ENCODE peak calls at places on chromosome 16, in ten cellular contexts. P, N, M, X, U, S, H, Q, B and F are unnamed samples.

GRCh38 chr16:2211923-2212347 is 1.3 kb upstream of the BRICD5 start:
- DNase-seq in P (no peak), N (peak; percentile 45), M (no peak), X (no peak), U (no peak), S (no peak), H (no peak), Q (no peak), B (no peak), F (no peak)

GRCh38 chr16:8806272-8806983 is 8.8 kb downstream of the PMM2 start:
- DNase-seq in P (no peak), N (no peak), M (no peak), X (no peak), U (no peak), S (no peak), H (no peak), Q (no peak), B (no peak), F (no peak)

GRCh38 chr16:84597518-84598390 is 20.1 kb downstream of the COTL1 start:
- DNase-seq in P (no peak), N (no peak), M (no peak), X (no peak), U (no peak), S (no peak), H (no peak), Q (no peak), B (no peak), F (no peak)

GRCh38 chr16:50245417-50246298 is 20.7 kb upstream of the ADCY7 start:
- DNase-seq in P (peak; percentile 76), N (peak; percentile 35), M (no peak), X (peak; percentile 87), U (peak; percentile 68), S (peak; percentile 67), H (peak; percentile 42), Q (no peak), B (no peak), F (peak; percentile 95)

GRCh38 chr16:309476-309875 is 26.5 kb downstream of the PDIA2 start:
- DNase-seq in P (no peak), N (no peak), M (no peak), X (no peak), U (no peak), S (no peak), H (no peak), Q (no peak), B (no peak), F (no peak)

GRCh38 chr16:9191274-9191850 is 99.9 kb downstream of the HAPSTR1 start:
- DNase-seq in P (no peak), N (no peak), M (no peak), X (no peak), U (no peak), S (no peak), H (no peak), Q (no peak), B (no peak), F (no peak)

GRCh38 chr16:19113577-19114358 is at the start of gene ITPRIPL2:
- DNase-seq in P (peak; percentile 95), N (peak; percentile 81), M (peak; percentile 61), X (peak; percentile 80), U (peak; percentile 84), S (peak; percentile 26), H (peak; percentile 94), Q (peak; percentile 54), B (peak; percentile 69), F (peak; percentile 72)

GRCh38 chr16:15777533-15778203 is 79.2 kb downstream of the MYH11 start:
- DNase-seq in P (peak; percentile 53), N (peak; percentile 58), M (no peak), X (peak; percentile 19), U (no peak), S (peak; percentile 58), H (peak; percentile 74), Q (no peak), B (no peak), F (peak; percentile 49)

GRCh38 chr16:71351558-71351901 is 7.0 kb upstream of the CALB2 start:
- DNase-seq in P (peak; percentile 74), N (no peak), M (no peak), X (no peak), U (no peak), S (no peak), H (no peak), Q (no peak), B (no peak), F (no peak)

GRCh38 chr16:23148166-23148512 is 1.1 kb downstream of the USP31 start:
- DNase-seq in P (no peak), N (no peak), M (no peak), X (no peak), U (no peak), S (no peak), H (no peak), Q (no peak), B (no peak), F (no peak)

GRCh38 chr16:85513649-85514048 is 99.5 kb upstream of the GSE1 start:
- DNase-seq in P (no peak), N (no peak), M (no peak), X (no peak), U (no peak), S (no peak), H (no peak), Q (no peak), B (no peak), F (no peak)

DNA sequence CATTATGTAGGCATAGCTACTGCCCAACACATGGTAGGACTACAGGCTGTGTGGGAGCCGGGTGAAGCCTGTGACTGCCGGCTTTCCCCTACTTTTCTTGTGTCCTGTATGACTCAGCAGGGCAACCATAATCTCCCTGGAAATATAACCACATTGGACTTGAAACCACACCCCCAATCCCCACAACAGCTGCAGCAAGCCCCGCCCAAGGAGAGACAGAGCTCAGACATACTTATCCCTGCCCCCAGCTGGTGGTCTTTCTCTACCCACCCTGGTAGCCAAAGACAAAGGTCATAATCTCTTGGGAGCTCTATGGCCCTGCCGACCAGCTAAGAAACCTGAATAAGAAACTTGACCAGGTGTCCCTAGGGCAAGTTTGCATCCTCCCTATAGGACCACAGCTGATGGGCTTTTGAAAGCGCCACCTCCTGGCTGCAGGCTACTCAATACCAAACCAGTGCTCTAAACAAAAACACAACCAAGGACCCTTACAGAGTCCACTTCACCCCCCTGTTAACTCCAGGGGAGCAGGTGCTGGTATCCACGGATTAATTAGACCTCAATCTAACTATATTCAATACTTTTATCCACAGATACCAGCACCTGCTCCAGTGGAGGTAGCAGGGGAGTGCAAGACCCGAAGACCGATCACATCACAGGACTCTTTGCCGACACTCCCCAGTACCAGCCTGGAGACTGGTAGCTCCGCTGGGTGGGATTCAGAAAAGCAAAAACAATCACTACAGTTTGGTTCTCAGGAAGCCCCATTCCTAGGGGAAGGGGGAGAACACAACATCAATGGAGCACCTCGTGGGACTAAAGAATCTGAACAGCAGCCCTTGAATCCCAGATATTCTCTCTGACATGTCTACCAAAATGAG is 91.2 kb downstream of the IRX5 start:
- DNase-seq in P (no peak), N (no peak), M (no peak), X (peak; percentile 74), U (peak; percentile 13), S (peak; percentile 71), H (peak; percentile 35), Q (no peak), B (peak; percentile 45), F (peak; percentile 41)
- TF ChIP-seq CTCF in P (peak; percentile 43), N (no peak), M (no peak), X (no peak), U (no peak), S (peak; percentile 80), H (peak; percentile 11), Q (no peak), B (peak; percentile 22), F (no peak)

DNA sequence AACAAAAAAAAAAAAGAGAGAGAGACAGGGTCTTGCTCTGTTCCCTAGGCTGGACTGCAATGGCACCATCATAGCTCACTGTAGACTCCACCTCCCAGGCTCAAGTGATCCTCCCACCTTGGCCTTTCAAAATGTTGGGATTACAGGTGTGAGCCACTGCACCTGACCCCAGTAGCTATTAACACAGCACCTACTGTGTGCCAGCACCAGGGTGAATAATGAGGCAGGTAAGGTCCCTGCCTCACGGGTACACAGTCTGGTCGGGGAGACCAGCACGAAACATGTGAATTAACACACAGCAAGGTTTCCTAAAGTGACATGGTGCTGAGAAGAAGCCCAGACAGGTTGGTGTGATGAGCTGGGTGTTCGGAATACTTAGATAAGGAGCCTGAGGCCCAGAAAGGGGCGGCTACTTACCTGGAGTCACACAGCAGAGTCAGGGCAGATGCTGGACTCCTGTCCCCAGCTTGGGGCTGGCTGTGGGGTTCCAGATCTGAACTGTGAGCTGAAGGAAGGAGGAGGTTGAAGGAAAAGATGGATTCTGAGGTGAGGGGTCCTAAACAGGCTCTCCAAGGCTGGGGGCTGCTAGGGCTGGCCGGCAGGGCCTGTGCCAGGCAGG is 10.5 kb upstream of the FBXL19 start:
- DNase-seq in P (no peak), N (no peak), M (no peak), X (no peak), U (no peak), S (no peak), H (no peak), Q (no peak), B (no peak), F (no peak)
- TF ChIP-seq CTCF in P (no peak), N (no peak), M (no peak), X (no peak), U (no peak), S (no peak), H (no peak), Q (no peak), B (no peak), F (no peak)

DNA sequence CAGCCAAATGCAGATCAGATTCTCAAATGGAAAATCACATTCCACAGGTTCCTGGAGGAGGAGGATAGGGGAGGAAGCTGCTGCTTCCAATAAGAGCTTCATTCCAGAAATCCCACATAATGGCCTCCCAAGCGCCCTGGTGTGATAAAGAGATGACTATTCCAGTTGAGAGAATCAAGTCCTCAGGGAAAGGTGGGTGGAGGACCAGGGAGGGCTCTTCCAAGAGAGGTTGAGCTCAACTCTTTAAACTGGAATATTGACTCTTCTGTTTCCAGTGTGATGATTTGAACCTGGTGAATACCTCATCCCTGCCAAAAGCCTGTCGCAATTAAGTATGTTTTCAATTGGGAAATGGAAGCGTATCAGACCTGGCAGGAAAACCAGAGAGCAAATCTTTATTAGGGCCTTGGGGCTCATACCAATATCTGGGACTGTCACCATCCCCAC is 81.4 kb upstream of the DYNLRB2 start:
- DNase-seq in P (no peak), N (peak; percentile 32), M (no peak), X (no peak), U (no peak), S (no peak), H (no peak), Q (no peak), B (peak; percentile 21), F (no peak)
- TF ChIP-seq CTCF in P (no peak), N (no peak), M (no peak), X (no peak), U (no peak), S (no peak), H (no peak), Q (no peak), B (no peak), F (no peak)

DNA sequence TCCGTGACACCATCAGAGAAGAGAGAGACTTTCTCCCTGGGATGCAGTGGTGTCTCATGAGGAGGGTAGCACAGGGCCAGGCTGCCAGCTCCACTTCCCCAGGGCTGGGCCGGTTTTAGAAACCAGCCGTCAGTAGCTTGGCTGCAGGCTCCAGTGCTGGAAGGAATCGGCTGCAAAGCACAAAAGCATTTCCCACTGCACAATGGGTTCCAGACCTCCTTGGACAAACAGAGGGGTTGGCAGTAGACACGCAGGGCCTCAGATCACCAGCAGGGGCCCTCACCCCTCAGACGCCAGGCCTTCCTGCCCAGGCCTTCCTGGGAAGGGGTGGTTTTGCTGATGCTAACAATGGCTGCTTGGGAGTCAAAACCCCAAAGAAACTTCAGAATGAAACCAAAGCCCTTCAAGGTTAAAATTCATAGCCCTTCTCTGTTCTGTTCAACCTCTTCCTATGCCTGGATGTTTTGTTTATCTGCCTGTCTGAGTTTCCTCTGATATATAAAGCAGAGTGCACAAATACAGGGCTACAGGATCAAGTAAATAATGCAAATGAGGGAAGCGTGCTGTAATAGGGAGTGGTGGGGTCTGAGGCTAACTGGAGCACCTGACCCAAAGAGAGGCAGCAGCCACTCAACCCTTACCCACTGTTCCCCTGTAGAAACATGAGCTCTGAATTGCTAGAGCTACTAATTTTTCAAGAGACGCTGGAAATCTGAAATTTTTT is 26.2 kb downstream of the TEKT5 start:
- DNase-seq in P (peak; percentile 38), N (no peak), M (no peak), X (no peak), U (no peak), S (peak; percentile 41), H (peak; percentile 23), Q (no peak), B (no peak), F (peak; percentile 31)
- TF ChIP-seq CTCF in P (peak; percentile 66), N (peak; percentile 26), M (peak; percentile 68), X (peak; percentile 62), U (peak; percentile 25), S (peak; percentile 47), H (peak; percentile 56), Q (peak; percentile 18), B (peak; percentile 47), F (no peak)